ENCODE peak calls at places on chromosomes 1 and 21, in nine cellular contexts. F is pancreas, U is cardiac muscle cell, D is sigmoid colon, G is heart right ventricle, A is brain microvascular endothelial cell, O is body of pancreas, H is esophagus squamous epithelium, E is lower lobe of right lung. I is an unnamed sample.

GRCh38 chr21:29305561-29305960 is 6.8 kb downstream of the BACH1 start:
- DNase-seq in H (no peak), F (no peak), D (no peak), O (no peak), A (no peak), E (no peak), U (no peak), G (no peak), I (no peak)

GRCh38 chr21:25565272-25566199 is 41.7 kb downstream of the MRPL39 start:
- DNase-seq in H (no peak), U (no peak), D (no peak), E (no peak), F (no peak), A (no peak), O (no peak), G (no peak), I (no peak)

GRCh38 chr1:78553859-78554258 is 63.1 kb downstream of the PTGFR start:
- DNase-seq in A (no peak), U (no peak), E (no peak), F (no peak), D (no peak), G (no peak), O (no peak), H (no peak), I (no peak)

GRCh38 chr1:28601696-28602095 is 9.6 kb downstream of the RAB42 start:
- DNase-seq in E (no peak), U (no peak), O (no peak), H (no peak), D (no peak), F (no peak), G (no peak), A (peak), I (no peak)

GRCh38 chr21:35102488-35103407 is 53.6 kb upstream of the RUNX1 start:
- DNase-seq in G (peak), E (peak), D (peak), O (no peak), H (no peak), U (no peak), F (peak), A (peak), I (no peak)

GRCh38 chr1:243740255-243740999 is 109.6 kb downstream of the AKT3 start:
- DNase-seq in D (no peak), E (no peak), U (no peak), G (no peak), F (no peak), O (no peak), A (no peak), H (no peak), I (no peak)

GRCh38 chr21:36555199-36555598 is 75.3 kb upstream of the CLDN14 start:
- DNase-seq in F (no peak), O (no peak), A (no peak), U (no peak), D (no peak), H (no peak), G (no peak), E (no peak), I (no peak)

GRCh38 chr1:94666797-94667196 is 125.2 kb upstream of the F3 start:
- DNase-seq in O (no peak), A (no peak), G (no peak), F (no peak), U (no peak), H (no peak), E (no peak), D (no peak), I (no peak)

GRCh38 chr21:41965447-41966340 is 11.9 kb upstream of the C2CD2 start:
- DNase-seq in G (no peak), E (no peak), O (no peak), A (no peak), U (no peak), D (no peak), F (no peak), H (no peak), I (no peak)

GRCh38 chr1:60762176-60762575 is 320.2 kb upstream of the NFIA start:
- DNase-seq in E (no peak), D (no peak), F (no peak), O (no peak), G (no peak), H (no peak), A (peak), U (no peak), I (no peak)

GRCh38 chr1:183834568-183834967 is 29.6 kb downstream of the RGL1 start:
- DNase-seq in A (no peak), F (no peak), G (no peak), O (no peak), D (peak), H (no peak), U (no peak), E (no peak), I (peak)

GRCh38 chr1:166956872-166957271 is 18.5 kb downstream of the ILDR2 start:
- DNase-seq in H (no peak), D (no peak), A (no peak), F (no peak), U (no peak), E (no peak), O (no peak), G (no peak), I (no peak)

GRCh38 chr1:154344977-154345837 is 19.9 kb downstream of the ATP8B2 start:
- DNase-seq in A (peak), G (no peak), F (no peak), H (no peak), E (peak), O (peak), D (no peak), U (peak), I (peak)

GRCh38 chr1:18927654-18928272 is 25.4 kb upstream of the ALDH4A1 start:
- DNase-seq in F (no peak), E (no peak), O (no peak), D (no peak), U (no peak), H (no peak), G (no peak), A (no peak), I (no peak)

GRCh38 chr1:53475661-53476060 is 16.5 kb downstream of the DMRTB1 start:
- DNase-seq in U (no peak), D (no peak), E (no peak), H (no peak), A (no peak), O (no peak), G (no peak), F (no peak), I (no peak)

GRCh38 chr1:94755675-94756074 is 64.5 kb upstream of the SLC44A3 start:
- DNase-seq in H (no peak), A (peak), O (no peak), E (no peak), D (peak), U (peak), G (no peak), F (no peak), I (no peak)

GRCh38 chr1:16207318-16208269 is 4.9 kb downstream of the ARHGEF19 start:
- DNase-seq in O (no peak), A (no peak), U (no peak), D (peak), E (no peak), H (no peak), F (peak), G (no peak), I (no peak)

GRCh38 chr1:40717065-40717464 is 25.6 kb downstream of the NFYC start:
- DNase-seq in G (no peak), F (no peak), E (no peak), A (no peak), O (no peak), D (no peak), H (no peak), U (no peak), I (no peak)

GRCh38 chr1:86520789-86521521 is 25.9 kb upstream of the CLCA4 start:
- DNase-seq in H (no peak), A (no peak), F (no peak), O (no peak), E (no peak), G (no peak), U (no peak), D (no peak), I (no peak)

GRCh38 chr1:215776336-215776735 is 209.2 kb downstream of the KCTD3 start:
- DNase-seq in A (no peak), F (no peak), H (no peak), G (no peak), E (no peak), O (no peak), U (no peak), D (no peak), I (no peak)

GRCh38 chr1:85577421-85578320 is 2.9 kb upstream of the CCN1 start:
- DNase-seq in F (no peak), A (peak), D (peak), O (peak), G (peak), U (peak), H (no peak), E (no peak), I (peak)

GRCh38 chr1:41919131-41919530 is 409 bp upstream of the HIVEP3 start:
- DNase-seq in O (no peak), F (no peak), G (no peak), H (no peak), U (no peak), D (no peak), E (no peak), A (no peak), I (peak)

GRCh38 chr1:171420810-171421209 is 64.5 kb upstream of the PRRC2C start:
- DNase-seq in F (no peak), E (no peak), D (no peak), O (no peak), U (no peak), G (no peak), A (no peak), H (no peak), I (no peak)
- H3K27ac ChIP-seq in F (no peak), E (no peak), D (no peak), O (no peak), U (no peak), G (no peak), A (no peak), H (no peak), I (no peak)

DNA sequence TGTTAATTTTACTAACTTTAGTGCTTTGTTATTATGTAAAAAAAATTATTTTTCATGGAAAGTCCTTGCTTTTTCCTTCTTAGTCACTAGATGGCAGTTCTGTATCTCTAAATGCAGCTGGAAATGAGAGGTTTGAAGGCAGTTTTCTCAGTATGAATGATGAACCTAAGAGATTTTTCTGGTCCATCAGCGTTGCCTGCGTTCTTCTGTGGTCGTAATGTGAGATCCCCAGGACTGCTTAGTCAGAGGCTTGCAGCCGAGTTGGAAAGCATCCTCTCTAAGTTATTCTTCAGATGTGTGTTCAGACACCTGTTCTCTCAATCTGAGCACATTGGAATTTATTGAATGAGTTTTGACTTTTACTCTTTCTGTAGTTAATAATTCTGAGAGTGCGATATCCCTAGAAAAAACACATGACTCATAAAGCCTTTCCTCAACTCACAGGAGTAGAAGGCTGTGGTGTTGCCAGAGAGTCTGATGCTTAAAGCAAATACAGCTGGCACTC is 99.2 kb downstream of the FMN2 start:
- DNase-seq in D (peak), H (no peak), A (peak), O (no peak), G (no peak), E (no peak), U (peak), F (no peak), I (peak)
- TF ChIP-seq CTCF in D (peak), H (no peak), A (peak), O (no peak), G (peak), E (no peak), U (peak), F (no peak), I (no peak)

GRCh38 chr1:24847995-24848857 is 81.8 kb downstream of the RUNX3 start:
- DNase-seq in F (peak), H (peak), G (peak), O (peak), A (peak), D (peak), U (peak), E (peak), I (peak)
- H3K4me3 ChIP-seq in F (peak), H (peak), G (peak), O (no peak), A (peak), D (peak), U (peak), E (peak), I (peak)

DNA sequence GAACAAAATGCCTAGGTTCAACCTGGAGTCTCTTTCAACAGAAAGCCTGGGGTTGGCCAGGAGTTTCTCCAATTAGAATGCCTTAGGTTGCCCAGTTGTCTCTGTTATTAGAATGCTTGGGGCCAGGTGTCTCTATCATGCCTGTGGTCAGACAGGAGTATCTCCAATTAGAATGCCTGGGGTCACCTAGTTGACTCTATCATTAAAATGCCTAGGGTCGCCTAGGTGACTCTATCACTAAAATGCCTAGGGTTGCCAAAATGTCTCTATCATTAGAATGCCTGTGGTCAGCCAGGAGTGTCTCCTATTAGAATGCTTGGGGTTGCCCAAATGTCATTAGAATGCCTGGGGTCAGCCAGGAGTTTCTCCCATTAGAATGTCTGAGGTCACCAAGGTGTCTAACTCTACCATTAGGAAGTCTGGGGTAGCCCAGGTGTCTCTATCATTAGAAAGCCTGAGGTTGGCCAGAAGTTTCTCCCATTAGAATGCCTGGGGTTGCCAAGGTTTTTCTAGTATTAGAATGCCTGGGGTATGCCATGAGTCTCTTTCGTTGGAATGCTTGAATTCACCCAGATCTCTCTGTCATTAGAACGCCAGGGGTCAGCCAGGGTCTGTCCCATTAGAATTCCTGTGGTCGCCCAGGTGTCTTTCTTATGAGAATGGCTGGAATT is 57.9 kb downstream of the RNF187 start:
- DNase-seq in E (no peak), O (no peak), H (no peak), A (no peak), G (no peak), U (no peak), F (no peak), D (no peak), I (no peak)
- H3K27ac ChIP-seq in E (no peak), O (no peak), H (no peak), A (no peak), G (no peak), U (no peak), F (no peak), D (no peak), I (no peak)

DNA sequence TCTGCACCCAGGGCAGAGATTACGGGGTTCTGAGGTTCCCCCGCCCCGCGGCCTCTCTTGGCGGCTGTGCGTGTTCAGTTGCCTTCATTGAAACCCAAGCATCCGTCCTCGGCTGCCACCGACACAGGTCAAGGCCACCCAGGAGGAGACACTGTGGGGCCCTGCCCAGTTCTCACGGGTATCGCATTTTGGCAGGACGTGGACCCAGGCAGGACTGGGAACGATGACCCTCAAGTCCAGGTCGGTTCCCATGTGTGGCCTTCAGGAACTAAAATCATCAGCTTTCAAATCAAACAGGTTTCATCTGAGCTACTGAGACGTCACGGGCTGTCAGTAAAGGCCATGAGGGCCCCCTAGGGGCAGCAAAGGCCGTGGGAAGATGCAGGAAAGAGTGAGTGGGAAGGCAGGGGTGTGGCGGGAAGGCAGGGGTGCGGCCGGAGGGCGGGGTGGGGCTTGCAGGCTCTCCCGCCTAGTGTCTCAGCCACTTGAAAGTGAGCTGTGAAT is 7.0 kb upstream of the C1orf174 start:
- DNase-seq in D (peak), F (no peak), G (no peak), U (no peak), E (peak), A (no peak), H (no peak), O (peak), I (no peak)
- TF ChIP-seq CTCF in D (no peak), F (no peak), G (no peak), U (no peak), E (peak), A (peak), H (no peak), O (no peak), I (no peak)

GRCh38 chr1:31701137-31701736 is 2.6 kb downstream of the COL16A1 start:
- DNase-seq in H (no peak), U (no peak), A (peak), O (peak), F (peak), E (peak), D (peak), G (peak), I (peak)
- H3K4me3 ChIP-seq in H (no peak), U (no peak), A (no peak), O (no peak), F (no peak), E (no peak), D (peak), G (no peak), I (no peak)

DNA sequence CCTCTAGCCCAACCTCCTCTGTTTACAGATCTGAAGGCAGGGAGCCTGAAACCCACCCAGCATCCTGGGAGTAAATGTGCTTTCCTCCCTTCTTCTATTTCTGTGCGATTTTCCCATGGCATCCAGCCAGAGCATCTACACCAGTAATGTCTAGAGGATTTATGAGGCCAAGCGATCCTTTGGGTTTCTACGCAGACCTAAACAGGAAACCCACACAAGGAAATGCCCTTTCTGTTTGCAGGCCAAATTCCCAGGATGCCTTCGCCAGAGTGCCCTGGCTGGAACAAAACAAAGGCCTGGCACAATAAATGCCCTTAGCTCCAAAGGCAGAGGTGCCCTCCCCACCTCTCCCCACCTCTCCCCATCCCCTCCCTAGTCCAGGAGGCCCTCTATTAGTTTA is 110.5 kb upstream of the CDC42BPA start:
- DNase-seq in H (no peak), A (peak), U (no peak), O (peak), F (no peak), D (no peak), G (no peak), E (no peak), I (no peak)
- H3K27ac ChIP-seq in H (peak), A (peak), U (no peak), O (peak), F (no peak), D (peak), G (peak), E (peak), I (no peak)